ENCODE peak calls at places on chromosome X, in five cellular contexts. T is trophoblast cell, X is choroid plexus epithelial cell, K is heart left ventricle, C is kidney epithelial cell. J is an unnamed sample.

GRCh38 chrX:13066391-13066790 is 22.0 kb upstream of the FAM9C start:
- DNase-seq in T (no peak), X (peak; percentile 40), K (no peak), C (no peak), J (no peak)

GRCh38 chrX:9493936-9494335 is 29.1 kb downstream of the TBL1X start:
- DNase-seq in T (no peak), X (no peak), K (no peak), C (no peak), J (no peak)

GRCh38 chrX:24024819-24025740 is 1.9 kb downstream of the KLHL15 start:
- DNase-seq in T (peak; percentile 79), X (peak; percentile 93), K (peak; percentile 91), C (peak; percentile 25), J (peak; percentile 95)

GRCh38 chrX:14936561-14936960 is 63.3 kb downstream of the MOSPD2 start:
- DNase-seq in T (peak; percentile 27), X (peak; percentile 73), K (no peak), C (no peak), J (no peak)

GRCh38 chrX:119692241-119693031 is 532 bp downstream of the SEPTIN6 start:
- DNase-seq in T (peak; percentile 47), X (peak; percentile 46), K (peak; percentile 47), C (no peak), J (peak; percentile 82)

GRCh38 chrX:114619874-114620273 is 36.0 kb downstream of the HTR2C start:
- DNase-seq in T (peak; percentile 33), X (peak; percentile 7), K (no peak), C (no peak), J (no peak)

GRCh38 chrX:108439961-108440696 is 491 bp downstream of the COL4A5 start:
- DNase-seq in T (peak; percentile 30), X (peak; percentile 37), K (no peak), C (no peak), J (no peak)

GRCh38 chrX:141632124-141632523 is 42.6 kb downstream of the SPANXA2 start:
- DNase-seq in T (no peak), X (no peak), K (no peak), C (no peak), J (no peak)

GRCh38 chrX:68685722-68686683 is 38.5 kb downstream of the STARD8 start:
- DNase-seq in T (peak; percentile 48), X (peak; percentile 65), K (peak; percentile 65), C (no peak), J (peak; percentile 81)

GRCh38 chrX:68684291-68684918 is 36.9 kb downstream of the STARD8 start:
- DNase-seq in T (peak; percentile 30), X (peak; percentile 10), K (peak; percentile 87), C (no peak), J (peak; percentile 77)

GRCh38 chrX:68683580-68683979 is 36.1 kb downstream of the STARD8 start:
- DNase-seq in T (no peak), X (no peak), K (no peak), C (no peak), J (no peak)

GRCh38 chrX:68684919-68685304 is 37.4 kb downstream of the STARD8 start:
- DNase-seq in T (no peak), X (no peak), K (no peak), C (no peak), J (no peak)

DNA sequence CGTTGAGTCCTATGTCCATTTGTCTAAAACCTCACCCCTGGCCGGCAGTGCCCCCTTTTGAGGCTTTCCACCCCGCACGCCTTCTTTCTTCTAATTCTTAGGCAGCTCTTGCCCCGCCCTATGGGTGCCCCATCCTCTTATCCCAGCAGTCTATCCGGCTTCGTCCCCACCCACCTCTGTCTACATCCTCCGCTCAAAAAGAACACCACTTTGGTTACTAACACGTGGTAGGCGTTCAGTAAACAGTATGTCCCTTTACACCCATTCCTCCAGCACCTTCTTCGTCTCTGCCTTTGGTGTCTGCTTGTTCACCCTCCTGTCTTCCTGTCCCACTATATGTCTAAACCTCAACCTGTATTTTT is 39.2 kb downstream of the STARD8 start:
- DNase-seq in T (peak; percentile 7), X (peak; percentile 34), K (peak; percentile 53), C (no peak), J (peak; percentile 74)
- H3K4me3 ChIP-seq in T (no peak overlapping the region), X (peak overlapping the region; percentile 48), K (peak overlapping the region; percentile 61), C (peak overlapping the region; percentile 31), J (peak overlapping the region; percentile 8)

DNA sequence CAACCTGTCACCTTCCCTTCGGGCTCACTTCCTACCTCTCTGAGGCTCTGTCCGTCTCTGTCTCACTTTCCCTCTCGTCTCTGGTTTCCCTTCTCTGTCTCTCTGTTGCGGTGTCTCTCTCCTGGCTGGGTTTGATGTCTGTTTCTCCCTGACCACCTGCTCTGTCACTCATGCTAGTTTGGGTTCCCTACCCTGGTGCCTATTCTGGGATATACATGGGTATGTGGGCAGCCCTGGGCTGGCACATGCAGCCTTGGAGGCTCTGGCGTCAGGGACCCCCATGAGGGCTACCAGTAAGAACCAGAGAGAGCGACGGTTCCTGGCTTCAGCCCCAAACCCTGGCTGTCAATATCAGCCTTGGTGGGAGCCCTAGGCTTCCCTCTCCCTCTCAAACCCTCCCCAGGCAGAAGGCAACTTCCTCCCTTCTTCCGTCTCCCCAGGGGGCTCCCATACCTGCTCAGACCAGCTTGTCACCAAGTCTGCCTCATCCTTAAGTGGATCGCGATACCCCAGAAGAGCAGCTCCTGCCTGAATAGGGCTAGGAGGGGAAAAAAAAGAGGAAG is 314 bp downstream of the DNASE1L1 start:
- DNase-seq in T (no peak), X (no peak), K (no peak), C (no peak), J (no peak)
- H3K4me3 ChIP-seq in T (no peak overlapping the region), X (peak overlapping the region; percentile 56), K (peak overlapping the region; percentile 55), C (peak overlapping the region; percentile 32), J (peak overlapping the region; percentile 30)

GRCh38 chrX:151398346-151398745 is 1.3 kb downstream of the VMA21 start:
- DNase-seq in T (no peak), X (no peak), K (no peak), C (no peak), J (no peak)
- H3K4me3 ChIP-seq in T (no peak overlapping the region), X (no peak overlapping the region), K (no peak overlapping the region), C (peak overlapping the region; percentile 93), J (no peak overlapping the region)

GRCh38 chrX:140090800-140091275 is 125.5 kb upstream of the CXorf66 start:
- DNase-seq in T (no peak), X (no peak), K (no peak), C (no peak), J (no peak)

GRCh38 chrX:140088438-140088837 is 123.1 kb upstream of the CXorf66 start:
- DNase-seq in T (no peak), X (no peak), K (no peak), C (no peak), J (no peak)

GRCh38 chrX:140092121-140092520 is 126.8 kb upstream of the CXorf66 start:
- DNase-seq in T (no peak), X (no peak), K (no peak), C (no peak), J (no peak)

GRCh38 chrX:140087865-140088264 is 122.5 kb upstream of the CXorf66 start:
- DNase-seq in T (no peak), X (no peak), K (no peak), C (no peak), J (no peak)

DNA sequence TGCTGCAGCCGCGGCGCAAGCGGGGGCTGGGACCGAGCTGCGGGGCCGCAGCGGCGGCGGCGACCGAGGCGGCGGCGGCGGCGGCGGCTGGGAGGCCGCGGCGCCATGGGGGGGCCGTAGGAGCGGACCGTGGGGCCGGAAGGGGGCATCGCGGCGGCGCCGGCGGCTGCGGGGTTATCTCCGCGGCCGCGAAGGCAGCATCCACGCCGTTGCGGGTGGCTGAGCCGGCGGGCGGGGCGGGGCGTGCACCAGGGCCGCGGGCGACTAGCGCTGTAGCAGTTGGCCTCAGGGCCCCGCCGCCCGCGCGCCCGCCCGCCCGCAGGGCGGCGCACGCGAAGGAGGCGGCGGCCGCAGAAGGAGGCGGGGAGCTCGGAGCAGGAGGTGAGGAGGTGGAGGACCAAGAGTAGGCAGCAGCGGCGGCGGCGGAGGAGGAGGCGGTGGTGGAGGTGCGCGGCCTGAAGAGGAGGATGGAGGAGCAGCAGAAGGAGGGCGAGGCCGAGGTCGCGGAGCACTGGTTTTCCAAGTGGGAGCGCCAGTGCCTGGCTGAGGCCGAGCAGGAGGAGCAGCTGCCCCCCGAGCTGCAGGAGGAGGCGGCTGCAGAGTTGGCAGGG is 126.1 kb upstream of the CXorf66 start:
- DNase-seq in T (peak; percentile 28), X (no peak), K (no peak), C (no peak), J (peak; percentile 60)
- H3K4me3 ChIP-seq in T (peak overlapping the region; percentile 67), X (peak overlapping the region; percentile 36), K (peak overlapping the region; percentile 46), C (peak overlapping the region; percentile 24), J (peak overlapping the region; percentile 46)

GRCh38 chrX:20019672-20020365 is 29.0 kb upstream of the BCLAF3 start:
- DNase-seq in T (peak; percentile 52), X (no peak), K (peak; percentile 39), C (no peak), J (no peak)

GRCh38 chrX:20011608-20012007 is 20.7 kb upstream of the BCLAF3 start:
- DNase-seq in T (peak; percentile 17), X (no peak), K (no peak), C (no peak), J (no peak)

GRCh38 chrX:20015945-20016617 is 25.2 kb upstream of the BCLAF3 start:
- DNase-seq in T (no peak), X (no peak), K (no peak), C (no peak), J (no peak)

GRCh38 chrX:20016618-20016945 is 25.7 kb upstream of the BCLAF3 start:
- DNase-seq in T (no peak), X (no peak), K (no peak), C (no peak), J (no peak)

GRCh38 chrX:20015422-20015821 is 24.6 kb upstream of the BCLAF3 start:
- DNase-seq in T (no peak), X (no peak), K (no peak), C (no peak), J (no peak)
- H3K4me3 ChIP-seq in T (no peak overlapping the region), X (no peak overlapping the region), K (no peak overlapping the region), C (no peak overlapping the region), J (no peak overlapping the region)

GRCh38 chrX:123588723-123589122 is 144.1 kb downstream of the THOC2 start:
- DNase-seq in T (no peak), X (no peak), K (no peak), C (no peak), J (no peak)
- H3K4me3 ChIP-seq in T (no peak overlapping the region), X (no peak overlapping the region), K (no peak overlapping the region), C (no peak overlapping the region), J (no peak overlapping the region)